ENCODE peak calls at places on chromosomes 3 and 15, in ten cellular contexts. One of them, this sample, is unnamed.

GRCh38 chr15:91488452-91488851 is 365.1 kb upstream of the SLCO3A1 start:
- DNase-seq in astrocyte of the spinal cord: peak
- DNase-seq in astrocyte: peak
- DNase-seq in HEK293T: no peak
- DNase-seq in AG09319: no peak
- DNase-seq in activated T-helper 9 cell treated with anti-CD3 and anti-CD28 coated beads, Interleukin-2, amount 50 U/mL, for 16 hours: no peak
- DNase-seq in GM20000: no peak
- DNase-seq in pulmonary artery endothelial cell: no peak
- DNase-seq in natural killer cell: no peak
- DNase-seq in activated gamma-delta T cell treated with Interleukin-2 at 50 U/mL for 16 hours: no peak
- DNase-seq in this sample: no peak

GRCh38 chr15:58551084-58551763 is 119.4 kb downstream of the LIPC start:
- DNase-seq in GM20000: no peak
- DNase-seq in astrocyte: no peak
- DNase-seq in AG09319: no peak
- DNase-seq in activated T-helper 9 cell treated with anti-CD3 and anti-CD28 coated beads, Interleukin-2, amount 50 U/mL, for 16 hours: no peak
- DNase-seq in pulmonary artery endothelial cell: no peak
- DNase-seq in astrocyte of the spinal cord: no peak
- DNase-seq in natural killer cell: no peak
- DNase-seq in activated gamma-delta T cell treated with Interleukin-2 at 50 U/mL for 16 hours: no peak
- DNase-seq in HEK293T: no peak
- DNase-seq in this sample: no peak

GRCh38 chr3:56940331-56940730 is 120.1 kb upstream of the SPATA12 start:
- DNase-seq in activated T-helper 9 cell treated with anti-CD3 and anti-CD28 coated beads, Interleukin-2, amount 50 U/mL, for 16 hours: no peak
- DNase-seq in pulmonary artery endothelial cell: no peak
- DNase-seq in astrocyte of the spinal cord: no peak
- DNase-seq in astrocyte: no peak
- DNase-seq in natural killer cell: no peak
- DNase-seq in HEK293T: no peak
- DNase-seq in GM20000: no peak
- DNase-seq in activated gamma-delta T cell treated with Interleukin-2 at 50 U/mL for 16 hours: no peak
- DNase-seq in AG09319: no peak
- DNase-seq in this sample: no peak

GRCh38 chr15:30859091-30859874 is 44.4 kb upstream of the FAN1 start:
- DNase-seq in activated gamma-delta T cell treated with Interleukin-2 at 50 U/mL for 16 hours: peak
- DNase-seq in HEK293T: peak
- DNase-seq in natural killer cell: no peak
- DNase-seq in pulmonary artery endothelial cell: peak
- DNase-seq in astrocyte: peak
- DNase-seq in AG09319: no peak
- DNase-seq in GM20000: peak
- DNase-seq in astrocyte of the spinal cord: peak
- DNase-seq in activated T-helper 9 cell treated with anti-CD3 and anti-CD28 coated beads, Interleukin-2, amount 50 U/mL, for 16 hours: no peak
- DNase-seq in this sample: peak

GRCh38 chr3:78814893-78815562 is 952.8 kb downstream of the ROBO1 start:
- DNase-seq in AG09319: no peak
- DNase-seq in activated gamma-delta T cell treated with Interleukin-2 at 50 U/mL for 16 hours: no peak
- DNase-seq in HEK293T: no peak
- DNase-seq in astrocyte of the spinal cord: no peak
- DNase-seq in activated T-helper 9 cell treated with anti-CD3 and anti-CD28 coated beads, Interleukin-2, amount 50 U/mL, for 16 hours: no peak
- DNase-seq in natural killer cell: no peak
- DNase-seq in pulmonary artery endothelial cell: no peak
- DNase-seq in astrocyte: no peak
- DNase-seq in GM20000: no peak
- DNase-seq in this sample: no peak

GRCh38 chr3:132444333-132444732 is 27.0 kb downstream of the DNAJC13 start:
- DNase-seq in activated T-helper 9 cell treated with anti-CD3 and anti-CD28 coated beads, Interleukin-2, amount 50 U/mL, for 16 hours: no peak
- DNase-seq in natural killer cell: no peak
- DNase-seq in astrocyte: no peak
- DNase-seq in AG09319: no peak
- DNase-seq in pulmonary artery endothelial cell: no peak
- DNase-seq in astrocyte of the spinal cord: peak
- DNase-seq in GM20000: no peak
- DNase-seq in activated gamma-delta T cell treated with Interleukin-2 at 50 U/mL for 16 hours: no peak
- DNase-seq in HEK293T: no peak
- DNase-seq in this sample: peak

GRCh38 chr3:187291512-187292132 is at the start of gene MASP1:
- DNase-seq in AG09319: no peak
- DNase-seq in astrocyte of the spinal cord: peak
- DNase-seq in natural killer cell: no peak
- DNase-seq in activated T-helper 9 cell treated with anti-CD3 and anti-CD28 coated beads, Interleukin-2, amount 50 U/mL, for 16 hours: no peak
- DNase-seq in GM20000: no peak
- DNase-seq in astrocyte: no peak
- DNase-seq in pulmonary artery endothelial cell: no peak
- DNase-seq in activated gamma-delta T cell treated with Interleukin-2 at 50 U/mL for 16 hours: no peak
- DNase-seq in HEK293T: no peak
- DNase-seq in this sample: peak

GRCh38 chr3:171049831-171050444 is 23.4 kb upstream of the SLC2A2 start:
- DNase-seq in astrocyte: peak
- DNase-seq in GM20000: peak
- DNase-seq in activated gamma-delta T cell treated with Interleukin-2 at 50 U/mL for 16 hours: peak
- DNase-seq in AG09319: peak
- DNase-seq in astrocyte of the spinal cord: peak
- DNase-seq in HEK293T: peak
- DNase-seq in activated T-helper 9 cell treated with anti-CD3 and anti-CD28 coated beads, Interleukin-2, amount 50 U/mL, for 16 hours: peak
- DNase-seq in pulmonary artery endothelial cell: peak
- DNase-seq in natural killer cell: no peak
- DNase-seq in this sample: peak

GRCh38 chr3:14949126-14949525 is 1.7 kb downstream of the NR2C2 start:
- DNase-seq in astrocyte of the spinal cord: no peak
- DNase-seq in activated T-helper 9 cell treated with anti-CD3 and anti-CD28 coated beads, Interleukin-2, amount 50 U/mL, for 16 hours: no peak
- DNase-seq in natural killer cell: no peak
- DNase-seq in activated gamma-delta T cell treated with Interleukin-2 at 50 U/mL for 16 hours: no peak
- DNase-seq in AG09319: no peak
- DNase-seq in HEK293T: no peak
- DNase-seq in pulmonary artery endothelial cell: no peak
- DNase-seq in astrocyte: no peak
- DNase-seq in GM20000: no peak
- DNase-seq in this sample: peak

GRCh38 chr3:42122261-42123011 is 31.3 kb downstream of the TRAK1 start:
- DNase-seq in HEK293T: no peak
- DNase-seq in natural killer cell: no peak
- DNase-seq in activated gamma-delta T cell treated with Interleukin-2 at 50 U/mL for 16 hours: no peak
- DNase-seq in astrocyte of the spinal cord: no peak
- DNase-seq in AG09319: no peak
- DNase-seq in GM20000: peak
- DNase-seq in activated T-helper 9 cell treated with anti-CD3 and anti-CD28 coated beads, Interleukin-2, amount 50 U/mL, for 16 hours: no peak
- DNase-seq in pulmonary artery endothelial cell: no peak
- DNase-seq in astrocyte: no peak
- DNase-seq in this sample: no peak

GRCh38 chr15:68655686-68656437 is 77.1 kb downstream of the CORO2B start:
- DNase-seq in pulmonary artery endothelial cell: no peak
- DNase-seq in astrocyte: no peak
- DNase-seq in activated gamma-delta T cell treated with Interleukin-2 at 50 U/mL for 16 hours: no peak
- DNase-seq in activated T-helper 9 cell treated with anti-CD3 and anti-CD28 coated beads, Interleukin-2, amount 50 U/mL, for 16 hours: no peak
- DNase-seq in astrocyte of the spinal cord: no peak
- DNase-seq in AG09319: no peak
- DNase-seq in natural killer cell: no peak
- DNase-seq in GM20000: no peak
- DNase-seq in HEK293T: no peak
- DNase-seq in this sample: no peak

GRCh38 chr3:50415066-50415465 is 55.7 kb upstream of the TMEM115 start:
- DNase-seq in astrocyte of the spinal cord: no peak
- DNase-seq in pulmonary artery endothelial cell: no peak
- DNase-seq in AG09319: no peak
- DNase-seq in activated gamma-delta T cell treated with Interleukin-2 at 50 U/mL for 16 hours: no peak
- DNase-seq in astrocyte: no peak
- DNase-seq in GM20000: no peak
- DNase-seq in activated T-helper 9 cell treated with anti-CD3 and anti-CD28 coated beads, Interleukin-2, amount 50 U/mL, for 16 hours: no peak
- DNase-seq in HEK293T: peak
- DNase-seq in natural killer cell: no peak
- DNase-seq in this sample: no peak

This sample was measured in cardiac fibroblast.